ENCODE peak calls at places on chromosome 15, in nine cellular contexts. A, G, C, F, T, R, J, L and P are unnamed samples.
A peak's percentile ranks its signal among the peaks of the same experiment; 100 is the strongest.

GRCh38 chr15:84609818-84610525 is 9.2 kb downstream of the ZSCAN2 start:
- DNase-seq in C (no peak), L (no peak), J (no peak), G (no peak), T (no peak), F (peak; percentile 7), A (no peak), R (no peak), P (no peak)

GRCh38 chr15:62903437-62903836 is 139.1 kb upstream of the TPM1 start:
- DNase-seq in J (no peak), G (no peak), C (no peak), L (no peak), R (no peak), A (no peak), F (no peak), T (no peak), P (no peak)

GRCh38 chr15:54273928-54274327 is 295.7 kb downstream of the UNC13C start:
- DNase-seq in L (no peak), J (no peak), C (no peak), T (no peak), A (no peak), R (no peak), G (no peak), F (no peak), P (no peak)

GRCh38 chr15:100867476-100867875 is 12.2 kb upstream of the ALDH1A3 start:
- DNase-seq in J (no peak), R (no peak), G (no peak), L (no peak), A (peak; percentile 63), T (no peak), F (no peak), C (no peak), P (peak; percentile 97)

GRCh38 chr15:23566070-23567050 is 886 bp downstream of the MKRN3 start:
- DNase-seq in J (peak; percentile 52), G (peak; percentile 28), A (peak; percentile 42), F (no peak), T (no peak), R (no peak), C (peak; percentile 3), L (peak; percentile 35), P (no peak)

GRCh38 chr15:92813440-92813839 is 86.7 kb upstream of the CHD2 start:
- DNase-seq in T (no peak), J (no peak), F (no peak), A (no peak), R (no peak), L (no peak), C (no peak), G (no peak), P (no peak)

GRCh38 chr15:63049747-63050439 is 7.3 kb downstream of the TPM1 start:
- DNase-seq in T (no peak), J (no peak), G (peak; percentile 15), R (no peak), F (no peak), L (peak; percentile 49), C (no peak), A (no peak), P (no peak)

GRCh38 chr15:95604634-95605036 is 725.9 kb upstream of the NR2F2 start:
- DNase-seq in T (peak; percentile 69), A (peak; percentile 94), L (peak; percentile 85), F (no peak), J (no peak), C (peak; percentile 97), G (peak; percentile 78), R (peak; percentile 96), P (no peak)

DNA sequence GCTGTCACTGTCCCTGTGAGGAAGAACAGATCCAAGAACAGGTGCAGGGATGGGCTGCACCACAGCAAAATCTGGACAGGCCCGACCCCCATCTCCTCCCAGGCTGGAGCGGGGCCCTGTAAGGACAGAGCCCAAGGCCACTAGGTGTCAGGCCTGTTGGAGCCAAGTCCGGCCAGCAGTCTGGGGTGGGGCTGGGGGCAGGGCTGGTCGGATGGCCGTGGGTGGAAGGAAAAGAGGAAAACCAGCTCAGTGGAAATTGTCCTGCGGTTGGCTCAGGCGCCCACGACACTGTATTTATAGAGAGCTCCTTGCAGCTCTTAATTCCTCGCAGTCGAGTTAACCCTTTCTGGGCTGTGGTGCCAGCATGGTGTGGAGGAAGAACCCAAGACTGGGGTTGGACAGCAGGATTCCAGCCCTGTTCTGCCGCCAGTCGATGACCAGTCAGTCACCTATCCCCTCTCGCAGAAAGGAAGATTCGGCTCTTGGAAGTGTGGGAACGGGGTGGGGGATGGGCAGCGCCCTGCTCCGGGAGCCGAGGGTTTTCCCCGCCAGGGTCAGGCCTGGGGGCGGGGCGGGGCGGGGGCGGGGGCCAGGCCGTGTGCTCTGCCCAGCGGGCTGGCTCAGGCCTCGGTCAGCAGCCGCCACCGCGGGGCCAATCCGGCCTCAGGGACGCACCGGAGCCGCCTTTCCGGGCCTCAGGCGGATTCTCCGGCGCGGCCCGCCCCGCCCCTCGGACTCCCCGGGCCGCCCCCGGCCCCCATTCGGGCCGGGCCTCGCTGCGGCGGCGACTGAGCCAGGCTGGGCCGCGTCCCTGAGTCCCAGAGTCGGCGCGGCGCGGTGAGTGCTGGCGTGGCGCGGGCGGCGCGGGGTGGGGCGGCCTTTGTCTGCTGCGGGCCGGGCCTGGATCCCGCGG is at the start of gene CD276:
- DNase-seq in L (peak; percentile 62), T (no peak), G (peak; percentile 92), A (peak; percentile 64), R (no peak), J (peak; percentile 75), F (peak; percentile 93), C (peak; percentile 68), P (no peak)
- TF ChIP-seq CTCF in L (peak; percentile 35), T (peak; percentile 32), G (peak; percentile 38), A (no peak), R (peak; percentile 43), J (peak; percentile 29), F (peak; percentile 37), C (peak; percentile 36), P (peak; percentile 49)

GRCh38 chr15:72315706-72316370 is 4.1 kb downstream of the CELF6 start:
- DNase-seq in L (no peak), A (no peak), C (no peak), J (no peak), F (no peak), G (no peak), T (no peak), R (no peak), P (peak; percentile 92)

GRCh38 chr15:72319985-72320671 is at the start of gene CELF6:
- DNase-seq in J (peak; percentile 93), F (peak; percentile 75), C (peak; percentile 60), A (peak; percentile 70), T (peak; percentile 14), L (peak; percentile 79), G (peak; percentile 87), R (no peak), P (peak; percentile 67)

GRCh38 chr15:72323752-72324151 is 3.8 kb upstream of the CELF6 start:
- DNase-seq in A (no peak), T (no peak), R (no peak), C (no peak), L (no peak), F (no peak), G (no peak), J (no peak), P (no peak)

GRCh38 chr15:72318408-72318942 is 1.5 kb downstream of the CELF6 start:
- DNase-seq in A (no peak), T (no peak), G (no peak), C (no peak), J (no peak), R (no peak), F (no peak), L (no peak), P (no peak)

GRCh38 chr15:72319360-72319984 is 485 bp downstream of the CELF6 start:
- DNase-seq in L (peak; percentile 52), R (no peak), G (peak; percentile 82), F (peak; percentile 74), T (no peak), C (peak; percentile 45), A (peak; percentile 37), J (peak; percentile 63), P (no peak)
- H3K4me3 ChIP-seq in L (peak overlapping the region; percentile 47), R (peak overlapping the region; percentile 46), G (peak overlapping the region; percentile 56), F (peak overlapping the region; percentile 44), T (peak overlapping the region; percentile 67), C (peak overlapping the region; percentile 65), A (no peak overlapping the region), J (peak overlapping the region; percentile 57), P (no peak overlapping the region)

GRCh38 chr15:40274350-40275274 is 8.3 kb downstream of the ANKRD63 start:
- DNase-seq in G (peak; percentile 92), J (no peak), T (peak; percentile 16), A (peak; percentile 42), F (peak; percentile 83), C (peak; percentile 80), R (peak; percentile 37), L (peak; percentile 80), P (no peak)

GRCh38 chr15:40273428-40273827 is 9.4 kb downstream of the ANKRD63 start:
- DNase-seq in C (no peak), R (no peak), L (no peak), G (no peak), J (no peak), T (no peak), A (no peak), F (no peak), P (no peak)

GRCh38 chr15:40271915-40272712 is 10.8 kb downstream of the ANKRD63 start:
- DNase-seq in T (no peak), J (no peak), F (no peak), L (no peak), G (no peak), R (no peak), A (no peak), C (no peak), P (no peak)

GRCh38 chr15:40270246-40270995 is 12.4 kb downstream of the ANKRD63 start:
- DNase-seq in F (no peak), A (no peak), T (no peak), G (no peak), R (no peak), C (no peak), J (no peak), L (no peak), P (no peak)

DNA sequence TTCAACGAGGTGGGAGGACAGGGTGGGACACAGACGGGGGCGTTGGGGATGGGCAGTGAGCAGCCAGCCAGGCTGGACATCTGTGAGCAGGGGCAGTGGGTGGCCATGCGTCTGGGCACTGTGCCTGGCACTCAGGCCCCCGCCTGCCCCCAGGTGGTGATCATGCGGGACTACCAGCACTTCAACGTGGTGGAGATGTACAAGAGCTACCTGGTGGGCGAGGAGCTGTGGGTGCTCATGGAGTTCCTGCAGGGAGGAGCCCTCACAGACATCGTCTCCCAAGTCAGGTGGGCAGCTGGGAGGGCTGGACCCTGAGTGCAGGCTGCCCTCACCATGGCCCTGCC is 10.2 kb downstream of the ANKRD63 start:
- DNase-seq in C (no peak), J (no peak), T (no peak), L (no peak), F (no peak), A (no peak), G (no peak), R (no peak), P (no peak)
- TF ChIP-seq CTCF in C (no peak), J (no peak), T (peak; percentile 21), L (peak; percentile 48), F (no peak), A (no peak), G (no peak), R (no peak), P (no peak)

DNA sequence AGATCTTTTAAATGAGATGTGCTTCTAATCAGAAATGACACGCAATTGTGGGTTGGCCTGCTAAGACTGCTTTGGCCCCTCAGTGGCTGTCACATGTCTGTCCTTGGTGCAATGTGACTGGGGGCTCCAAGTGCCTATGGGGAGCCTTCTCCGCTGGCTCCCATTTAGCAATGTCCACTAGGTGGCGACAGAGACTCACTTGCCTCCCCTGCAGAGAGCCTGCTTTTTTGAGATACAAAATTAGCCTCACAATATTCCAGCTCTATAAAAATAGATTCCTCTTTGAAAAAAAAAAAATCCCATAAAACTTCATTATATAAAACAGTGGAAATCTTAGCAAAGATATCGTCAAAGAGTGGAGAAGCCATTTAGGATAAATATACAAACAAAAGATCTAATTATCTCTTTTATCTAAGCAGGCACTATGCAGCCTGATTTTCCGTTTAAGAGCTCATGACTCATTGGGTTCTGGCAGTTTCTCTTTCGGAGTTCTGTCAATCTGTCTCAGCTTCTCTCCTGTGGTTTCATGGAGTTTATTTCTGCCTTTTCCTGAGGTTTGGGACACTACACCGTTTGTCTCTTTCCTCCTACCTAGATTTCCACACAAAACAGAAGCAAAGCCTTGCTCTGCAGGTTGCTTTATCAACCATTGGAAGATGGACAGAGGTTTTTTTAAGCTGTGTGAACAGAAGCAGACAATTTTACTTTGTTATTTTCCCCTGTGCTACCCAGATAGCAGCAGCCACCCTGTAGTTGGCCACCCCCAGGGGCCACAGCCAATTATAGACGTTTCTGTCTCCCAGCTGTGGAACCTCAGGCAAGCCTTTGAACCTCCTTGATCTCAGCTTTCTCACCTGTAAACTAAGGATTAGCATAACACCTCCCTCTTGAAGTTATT is 68.4 kb upstream of the TNFAIP8L3 start:
- DNase-seq in L (peak; percentile 83), R (peak; percentile 41), J (peak; percentile 81), T (no peak), C (peak; percentile 55), F (peak; percentile 81), A (peak; percentile 74), G (peak; percentile 85), P (peak; percentile 31)
- H3K4me3 ChIP-seq in L (peak overlapping the region; percentile 11), R (peak overlapping the region; percentile 4), J (peak overlapping the region; percentile 24), T (peak overlapping the region; percentile 39), C (peak overlapping the region; percentile 21), F (peak overlapping the region; percentile 7), A (peak overlapping the region; percentile 48), G (peak overlapping the region; percentile 32), P (peak overlapping the region; percentile 13)